ENCODE peak calls at places on chromosome 3, in four cellular contexts. X is HepG2, L is A549, G is K562. O is an unnamed sample.

GRCh38 chr3:126107203-126107939 is 23.4 kb upstream of the SLC41A3 start:
- DNase-seq in X (no peak), G (no peak), L (no peak), O (no peak)

GRCh38 chr3:184428561-184429175 is 48.8 kb downstream of the CHRD start:
- DNase-seq in L (no peak), G (no peak), X (no peak), O (no peak)

GRCh38 chr3:165852150-165852549 is 14.9 kb upstream of the BCHE start:
- DNase-seq in G (no peak), X (no peak), L (no peak), O (no peak)

GRCh38 chr3:86830566-86830965 is 160.4 kb downstream of the VGLL3 start:
- DNase-seq in X (no peak), L (no peak), G (no peak), O (no peak)

GRCh38 chr3:146577662-146578061 is 27.5 kb downstream of the PLSCR5 start:
- DNase-seq in G (no peak), X (peak; percentile 39), L (peak; percentile 70), O (peak; percentile 53)

GRCh38 chr3:11131371-11131770 is 22.9 kb upstream of the HRH1 start:
- DNase-seq in L (no peak), G (no peak), X (no peak), O (no peak)

GRCh38 chr3:31377045-31377642 is 155.6 kb upstream of the STT3B start:
- DNase-seq in X (peak; percentile 100), L (peak; percentile 77), G (no peak), O (no peak)

GRCh38 chr3:17491601-17492000 is 250.8 kb downstream of the TBC1D5 start:
- DNase-seq in X (no peak), G (no peak), L (no peak), O (no peak)

GRCh38 chr3:45057557-45057956 is 31.5 kb downstream of the CLEC3B start:
- DNase-seq in G (no peak), L (no peak), X (no peak), O (no peak)

GRCh38 chr3:175980731-175981130 is 1121.6 kb downstream of the NAALADL2 start:
- DNase-seq in X (no peak), G (no peak), L (no peak), O (no peak)

GRCh38 chr3:157606392-157607197 is 103.4 kb upstream of the VEPH1 start:
- DNase-seq in X (peak; percentile 47), G (peak; percentile 62), L (peak; percentile 64), O (peak; percentile 90)

GRCh38 chr3:171028025-171028778 is 1.7 kb upstream of the SLC2A2 start:
- DNase-seq in L (no peak), G (no peak), X (peak; percentile 28), O (peak; percentile 87)

GRCh38 chr3:139448104-139448503 is 28.2 kb downstream of the RBP2 start:
- DNase-seq in X (no peak), L (no peak), G (no peak), O (no peak)

GRCh38 chr3:21839181-21839580 is 88.2 kb upstream of the ZNF385D start:
- DNase-seq in L (no peak), G (no peak), X (no peak), O (no peak)

GRCh38 chr3:60703956-60704736 is 547.1 kb downstream of the FHIT start:
- DNase-seq in G (no peak), X (no peak), L (no peak), O (no peak)

GRCh38 chr3:64502284-64502683 is 185.5 kb downstream of the ADAMTS9 start:
- DNase-seq in G (no peak), X (no peak), L (no peak), O (no peak)

GRCh38 chr3:83928391-83928790 is 1030.4 kb upstream of the CADM2 start:
- DNase-seq in L (peak; percentile 60), X (peak; percentile 50), G (peak; percentile 11), O (peak; percentile 87)

GRCh38 chr3:182979719-182980191 is 583 bp downstream of the DCUN1D1 start:
- DNase-seq in G (peak; percentile 25), L (peak; percentile 9), X (peak; percentile 12), O (peak; percentile 68)
- TF ChIP-seq JUNB in G (no peak), L (no peak), X (no peak), O (no peak)

DNA sequence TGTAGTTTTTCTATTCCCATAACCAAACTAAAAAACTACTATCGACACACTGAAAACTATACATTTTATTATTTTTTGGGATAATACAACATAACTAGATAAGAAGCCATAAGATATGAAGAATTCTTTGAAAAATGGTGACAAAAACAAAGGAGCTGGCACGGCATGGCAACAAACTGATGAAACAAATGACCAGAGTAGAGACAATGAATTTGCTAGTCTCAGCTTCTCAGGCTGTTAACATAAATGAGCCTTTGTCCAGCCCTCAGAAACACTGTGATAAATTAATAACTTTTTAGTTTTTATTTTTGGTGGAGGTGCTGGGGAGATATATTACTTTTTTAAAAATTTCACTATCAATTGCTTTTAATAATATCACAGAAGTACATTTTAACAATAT is 100.7 kb downstream of the SMARCC1 start:
- DNase-seq in X (no peak), L (no peak), G (no peak), O (no peak)
- TF ChIP-seq JUNB in X (no peak), L (no peak), G (no peak), O (no peak)

GRCh38 chr3:46928297-46928696 is 48.2 kb downstream of the CCDC12 start:
- DNase-seq in L (no peak), X (no peak), G (no peak), O (no peak)
- TF ChIP-seq JUNB in L (no peak), X (no peak), G (no peak), O (no peak)

DNA sequence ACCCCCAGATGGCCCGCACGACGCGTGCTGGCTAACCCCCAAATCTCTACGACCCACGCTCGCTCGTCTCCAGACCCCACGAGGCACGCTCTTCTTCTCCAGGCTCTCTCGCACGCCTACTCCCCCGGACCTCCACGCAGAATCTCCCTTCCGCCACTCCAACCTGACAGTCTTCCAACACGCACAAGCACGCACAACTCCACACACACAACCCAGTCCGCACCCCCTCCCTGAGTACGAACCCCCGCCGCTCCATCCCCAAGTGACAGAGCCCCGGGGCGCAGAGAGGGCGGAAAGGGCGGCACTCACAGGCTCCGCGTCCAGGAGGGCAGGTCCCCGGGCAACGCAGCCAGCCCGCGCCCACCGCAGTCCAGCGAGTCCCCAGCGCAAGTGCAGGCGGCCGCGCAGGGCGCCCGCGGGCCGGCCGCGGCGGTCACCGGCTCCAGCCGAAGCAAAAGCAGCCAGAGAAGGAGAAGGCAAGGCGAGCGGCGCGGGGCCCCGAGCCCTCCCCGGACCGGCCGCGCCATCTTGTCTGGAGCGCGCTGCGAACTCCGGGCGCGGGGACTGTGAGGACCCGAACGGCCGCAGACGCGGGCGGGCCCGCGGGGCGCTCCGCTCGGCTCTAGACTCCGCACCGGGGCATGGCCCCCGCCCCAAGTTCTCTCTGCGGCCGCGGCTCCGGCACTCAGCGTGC is 794 bp downstream of the LRIG1 start:
- DNase-seq in L (no peak), X (no peak), G (no peak), O (no peak)
- TF ChIP-seq JUNB in L (no peak), X (no peak), G (no peak), O (no peak)

GRCh38 chr3:69764861-69765260 is 25.6 kb downstream of the MITF start:
- DNase-seq in X (no peak), G (no peak), L (peak; percentile 30), O (no peak)

GRCh38 chr3:69763458-69763857 is 24.2 kb downstream of the MITF start:
- DNase-seq in G (no peak), X (no peak), L (no peak), O (no peak)

GRCh38 chr3:69761896-69762789 is 22.9 kb downstream of the MITF start:
- DNase-seq in G (no peak), L (peak; percentile 61), X (no peak), O (no peak)

GRCh38 chr3:69762790-69763229 is 23.5 kb downstream of the MITF start:
- DNase-seq in X (no peak), G (no peak), L (no peak), O (no peak)

DNA sequence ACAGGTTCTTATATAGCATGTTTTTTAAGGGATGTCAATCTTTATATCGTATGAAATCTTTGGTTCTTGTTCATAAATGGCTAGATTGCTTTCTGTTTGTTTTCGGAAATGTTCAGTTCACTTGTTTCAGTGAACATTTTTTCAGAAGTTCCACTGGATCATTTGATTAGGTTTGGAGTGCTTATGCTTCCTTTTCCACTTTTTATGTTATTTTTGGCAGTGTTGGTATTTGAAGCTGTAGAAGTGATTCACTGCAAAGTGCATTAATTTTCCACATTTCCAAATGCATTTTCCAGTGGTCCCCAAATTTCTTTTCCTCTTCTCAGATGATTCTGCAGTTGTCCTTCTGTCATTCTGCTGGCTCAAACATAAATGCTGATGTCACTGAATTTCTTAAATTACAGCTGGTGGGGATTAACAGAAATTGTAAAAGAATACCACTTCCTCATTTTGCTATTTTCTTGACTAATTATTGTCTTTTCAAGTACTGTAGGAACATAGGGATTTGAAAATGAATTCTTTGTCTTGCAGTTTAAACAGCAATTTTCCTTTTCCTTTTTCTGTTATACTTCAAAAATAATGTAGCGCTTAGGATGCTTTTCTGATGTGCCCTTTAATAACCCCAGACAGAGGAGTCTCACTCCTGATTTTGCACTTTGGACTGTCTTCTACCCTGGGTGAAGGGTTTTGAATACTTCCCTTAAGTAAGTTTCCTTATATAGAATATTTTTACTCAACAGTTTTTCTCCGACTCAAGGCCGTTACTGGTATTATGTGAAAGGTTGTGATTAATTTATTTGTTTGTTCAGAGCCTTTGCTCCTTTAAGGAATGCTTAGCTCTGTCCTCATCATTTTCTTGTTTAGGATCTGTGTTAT is 24.9 kb downstream of the MITF start:
- DNase-seq in L (peak; percentile 26), G (no peak), X (no peak), O (no peak)
- TF ChIP-seq JUNB in L (no peak), G (no peak), X (no peak), O (no peak)

DNA sequence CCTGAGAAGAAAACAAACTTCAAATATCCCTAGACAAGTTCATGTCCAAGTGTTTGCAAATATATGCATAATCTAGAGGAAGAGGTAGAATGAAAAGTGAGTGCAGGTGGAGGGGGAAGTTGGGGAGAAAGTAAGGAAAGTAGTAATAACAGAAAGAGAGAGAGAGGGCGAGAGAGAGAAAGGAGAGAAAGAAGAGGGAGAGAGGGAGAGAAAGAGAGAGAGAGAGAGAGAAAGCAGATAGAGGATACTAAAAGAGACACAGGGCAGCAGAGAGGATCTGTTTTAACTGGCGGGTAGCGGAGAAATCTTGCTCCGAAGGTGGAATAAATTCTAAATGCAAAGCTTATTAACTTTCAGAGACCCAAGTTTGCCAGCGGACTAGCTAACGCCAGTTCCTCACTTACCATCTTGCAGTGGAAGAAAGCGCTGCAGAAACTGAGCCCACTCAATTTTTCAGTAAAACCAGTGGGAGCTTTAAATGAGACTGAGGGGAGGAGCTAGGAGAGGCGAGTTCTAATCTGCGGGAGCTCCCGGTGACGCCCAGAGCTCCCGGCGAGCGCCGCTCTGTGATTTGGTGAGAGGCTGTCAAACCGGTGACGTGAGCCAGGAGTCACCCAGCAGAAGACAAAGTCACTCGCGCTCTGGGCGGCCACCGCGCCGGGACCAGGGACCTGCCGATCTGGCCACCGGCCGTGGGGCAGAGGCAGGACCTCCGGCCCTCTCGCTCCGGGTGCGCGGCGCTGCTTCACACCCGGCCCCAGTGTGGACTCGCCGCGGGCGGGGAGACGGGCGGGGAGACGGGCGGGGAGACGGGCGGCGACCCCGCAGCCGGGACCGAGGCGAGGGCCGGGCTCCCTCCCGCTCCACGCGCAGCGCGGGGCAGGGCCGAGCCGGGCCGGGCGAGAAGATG is at the start of gene GMNC:
- DNase-seq in X (peak; percentile 38), L (peak; percentile 61), G (no peak), O (peak; percentile 79)
- TF ChIP-seq JUNB in X (no peak), L (no peak), G (no peak), O (no peak)

GRCh38 chr3:22938739-22939138 is 264.4 kb upstream of the UBE2E2 start:
- DNase-seq in X (no peak), G (no peak), L (no peak), O (no peak)
- TF ChIP-seq JUNB in X (no peak), G (no peak), L (no peak), O (no peak)

GRCh38 chr3:183381179-183381578 is 47.2 kb downstream of the MCF2L2 start:
- DNase-seq in L (no peak), G (peak; percentile 21), X (no peak), O (no peak)
- TF ChIP-seq JUNB in L (no peak), G (no peak), X (no peak), O (no peak)